ENCODE peak calls at places on chromosomes 12 and 14, in eight cellular contexts. G, I, O, K, V, C, M and D are unnamed samples.

GRCh38 chr14:39488600-39488999 is 56.4 kb upstream of the FBXO33 start:
- DNase-seq in K (no peak), O (no peak), G (no peak), M (peak; percentile 43), C (no peak), V (no peak), I (no peak), D (no peak)

GRCh38 chr12:121499929-121500793 is 80.7 kb downstream of the KDM2B start:
- DNase-seq in K (peak; percentile 15), C (peak; percentile 80), I (peak; percentile 87), V (peak; percentile 77), M (peak; percentile 72), G (no peak), O (peak; percentile 15), D (peak; percentile 76)

GRCh38 chr14:50038398-50039119 is 77.8 kb downstream of the VCPKMT start:
- DNase-seq in C (no peak), K (peak; percentile 95), G (no peak), V (no peak), I (no peak), M (peak; percentile 99), O (peak; percentile 59), D (peak; percentile 82)

GRCh38 chr12:120879102-120879501 is 25.1 kb downstream of the SPPL3 start:
- DNase-seq in C (no peak), I (no peak), K (no peak), O (no peak), V (no peak), M (no peak), G (no peak), D (no peak)

GRCh38 chr12:102430661-102431060 is 49.7 kb downstream of the IGF1 start:
- DNase-seq in C (no peak), G (no peak), M (peak; percentile 59), K (no peak), V (no peak), O (no peak), I (no peak), D (no peak)

GRCh38 chr12:16606936-16607335 is 974 bp upstream of the LMO3 start:
- DNase-seq in V (no peak), C (no peak), K (no peak), G (no peak), M (no peak), I (no peak), O (no peak), D (no peak)

GRCh38 chr12:14930299-14930698 is 8.0 kb downstream of the ERP27 start:
- DNase-seq in M (no peak), G (no peak), V (no peak), O (no peak), K (peak; percentile 15), I (no peak), C (no peak), D (no peak)

GRCh38 chr12:43306066-43306465 is 245.9 kb downstream of the ADAMTS20 start:
- DNase-seq in C (no peak), V (no peak), I (no peak), K (peak; percentile 98), M (peak; percentile 96), O (no peak), G (no peak), D (peak; percentile 78)

GRCh38 chr12:94678396-94678795 is 28.0 kb upstream of the TMCC3 start:
- DNase-seq in C (no peak), I (no peak), M (no peak), G (no peak), K (no peak), V (no peak), O (no peak), D (no peak)

GRCh38 chr12:32332446-32332845 is 66.9 kb upstream of the FGD4 start:
- DNase-seq in V (no peak), I (no peak), C (no peak), G (no peak), M (no peak), K (no peak), O (no peak), D (no peak)

GRCh38 chr12:31850268-31850667 is 108.9 kb upstream of the RESF1 start:
- DNase-seq in M (no peak), V (peak; percentile 34), O (no peak), K (no peak), C (no peak), G (no peak), I (no peak), D (no peak)

GRCh38 chr12:56838602-56839488 is 75.7 kb downstream of the HSD17B6 start:
- DNase-seq in V (no peak), G (no peak), O (no peak), K (peak; percentile 37), C (no peak), I (no peak), M (no peak), D (no peak)

GRCh38 chr12:125503128-125503527 is 437.9 kb downstream of the AACS start:
- DNase-seq in M (no peak), G (no peak), K (no peak), V (no peak), O (no peak), C (no peak), I (no peak), D (no peak)

GRCh38 chr12:12683725-12684124 is 12.3 kb downstream of the GPR19 start:
- DNase-seq in C (no peak), I (no peak), G (no peak), M (no peak), V (no peak), O (no peak), K (no peak), D (no peak)

GRCh38 chr12:94429633-94430032 is 30.0 kb downstream of the CEP83 start:
- DNase-seq in C (no peak), M (no peak), V (no peak), O (no peak), K (no peak), G (no peak), I (no peak), D (no peak)

GRCh38 chr12:103852498-103852992 is 11.5 kb upstream of the NT5DC3 start:
- DNase-seq in I (no peak), K (peak; percentile 27), G (no peak), V (no peak), C (no peak), O (peak; percentile 46), M (peak; percentile 30), D (no peak)

GRCh38 chr12:53378705-53379388 is 1.1 kb upstream of the SP1 start:
- DNase-seq in K (no peak), M (no peak), O (no peak), C (peak; percentile 21), G (no peak), V (peak; percentile 29), I (peak; percentile 49), D (peak; percentile 48)

GRCh38 chr14:54127526-54127925 is 170.9 kb upstream of the BMP4 start:
- DNase-seq in O (no peak), I (no peak), C (no peak), M (no peak), K (peak; percentile 52), G (no peak), V (no peak), D (no peak)

GRCh38 chr14:51211149-51211548 is 28.9 kb upstream of the TMX1 start:
- DNase-seq in O (peak; percentile 45), C (no peak), V (no peak), M (peak; percentile 26), G (no peak), K (peak; percentile 35), I (no peak), D (no peak)

GRCh38 chr12:26830358-26830757 is 2.6 kb downstream of the ITPR2 start:
- DNase-seq in I (no peak), G (no peak), V (no peak), C (no peak), M (no peak), O (no peak), K (no peak), D (peak; percentile 39)
- H3K4me3 ChIP-seq in I (peak overlapping the region; percentile 82), G (no peak overlapping the region), V (peak overlapping the region; percentile 59), C (peak overlapping the region; percentile 28), M (no peak overlapping the region), O (no peak overlapping the region), K (no peak overlapping the region), D (peak overlapping the region; percentile 50)

DNA sequence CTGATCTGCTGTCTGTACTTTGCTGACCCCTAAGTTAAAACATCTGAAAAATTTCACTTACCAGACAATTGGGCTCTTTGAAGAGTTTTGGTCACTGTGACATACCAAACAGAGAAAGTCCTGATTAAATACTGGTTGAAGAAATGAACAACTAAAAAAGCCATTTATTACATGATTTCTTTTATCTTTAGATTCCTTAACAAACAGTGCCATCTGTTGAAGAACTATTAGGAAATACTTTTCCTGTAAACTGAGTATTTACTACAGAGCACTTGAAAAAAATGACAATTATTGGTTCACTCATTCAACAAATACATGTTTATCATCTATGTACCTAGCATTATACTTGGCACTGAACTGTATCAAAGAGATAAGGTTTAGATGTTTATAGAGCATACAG is 6.5 kb upstream of the WASHC4 start:
- DNase-seq in K (no peak), O (no peak), I (no peak), G (no peak), V (no peak), M (peak; percentile 58), C (no peak), D (peak; percentile 24)
- H3K4me3 ChIP-seq in K (no peak overlapping the region), O (no peak overlapping the region), I (no peak overlapping the region), G (no peak overlapping the region), V (no peak overlapping the region), M (no peak overlapping the region), C (no peak overlapping the region), D (no peak overlapping the region)

DNA sequence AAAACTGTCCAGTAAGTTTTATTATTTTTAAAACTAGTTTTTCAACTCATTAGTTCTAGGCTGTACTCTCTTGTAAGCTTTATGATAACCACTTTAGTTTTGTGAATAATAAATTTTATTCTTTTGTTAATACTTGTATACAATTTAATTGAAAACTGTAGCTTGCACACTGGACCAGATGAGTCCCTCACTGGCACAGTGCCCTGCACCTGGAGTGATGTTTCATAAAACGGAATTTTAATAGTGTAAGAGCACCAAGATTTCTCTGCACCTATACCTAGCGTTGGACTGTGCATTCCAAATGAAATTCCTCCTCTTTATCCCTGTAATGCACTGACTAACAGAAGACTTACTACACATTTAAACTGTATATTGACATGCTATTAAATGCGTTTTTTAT is 80.8 kb downstream of the PRIMA1 start:
- DNase-seq in G (no peak), M (no peak), K (no peak), C (no peak), V (no peak), I (peak; percentile 58), O (no peak), D (no peak)
- H3K4me3 ChIP-seq in G (no peak overlapping the region), M (no peak overlapping the region), K (no peak overlapping the region), C (no peak overlapping the region), V (no peak overlapping the region), I (no peak overlapping the region), O (no peak overlapping the region), D (no peak overlapping the region)

GRCh38 chr12:20370001-20370381 is 1.7 kb downstream of the PDE3A start:
- DNase-seq in K (peak; percentile 14), V (no peak), I (no peak), M (peak; percentile 21), G (no peak), O (no peak), C (no peak), D (no peak)

GRCh38 chr12:20368653-20369163 is 371 bp downstream of the PDE3A start:
- DNase-seq in O (no peak), C (peak; percentile 61), G (no peak), M (peak; percentile 63), K (peak; percentile 60), V (no peak), I (no peak), D (peak; percentile 72)

GRCh38 chr12:20369164-20370000 is 1.0 kb downstream of the PDE3A start:
- DNase-seq in G (no peak), V (no peak), M (peak; percentile 65), C (peak; percentile 86), I (no peak), K (peak; percentile 62), O (no peak), D (peak; percentile 85)

GRCh38 chr12:20372326-20373097 is 4.2 kb downstream of the PDE3A start:
- DNase-seq in C (no peak), O (no peak), I (no peak), G (no peak), V (no peak), K (no peak), M (no peak), D (no peak)

GRCh38 chr12:20370841-20371240 is 2.5 kb downstream of the PDE3A start:
- DNase-seq in K (no peak), G (no peak), I (no peak), M (no peak), C (no peak), V (no peak), O (no peak), D (no peak)
- H3K4me3 ChIP-seq in K (peak overlapping the region; percentile 94), G (no peak overlapping the region), I (no peak overlapping the region), M (no peak overlapping the region), C (peak overlapping the region; percentile 66), V (no peak overlapping the region), O (no peak overlapping the region), D (no peak overlapping the region)